ENCODE peak calls at places on chromosomes 1 and 21, in seven cellular contexts. One of them, this sample, is unnamed. For H3K4me1, the result is how much of the 10 kb centered on the place peaks cover.

GRCh38 chr1:23727362-23727811 is 15.9 kb upstream of the ELOA start:
- DNase-seq in transverse colon: peak
- DNase-seq in PC-9: no peak
- DNase-seq in ascending aorta: peak
- DNase-seq in CD4-positive, alpha-beta memory T cell: no peak
- DNase-seq in hepatocyte: peak
- DNase-seq in upper lobe of right lung: peak
- DNase-seq in this sample: no peak

GRCh38 chr1:218123968-218124367 is 161.1 kb upstream of the RRP15 start:
- DNase-seq in transverse colon: no peak
- DNase-seq in PC-9: no peak
- DNase-seq in ascending aorta: no peak
- DNase-seq in CD4-positive, alpha-beta memory T cell: no peak
- DNase-seq in hepatocyte: no peak
- DNase-seq in upper lobe of right lung: no peak
- DNase-seq in this sample: no peak

GRCh38 chr1:112542206-112542973 is 33.6 kb downstream of the WNT2B start:
- DNase-seq in transverse colon: no peak
- DNase-seq in PC-9: no peak
- DNase-seq in ascending aorta: no peak
- DNase-seq in CD4-positive, alpha-beta memory T cell: no peak
- DNase-seq in hepatocyte: no peak
- DNase-seq in upper lobe of right lung: no peak
- DNase-seq in this sample: peak

GRCh38 chr1:100528861-100529260 is 9.1 kb upstream of the GPR88 start:
- DNase-seq in transverse colon: no peak
- DNase-seq in PC-9: no peak
- DNase-seq in ascending aorta: no peak
- DNase-seq in CD4-positive, alpha-beta memory T cell: no peak
- DNase-seq in hepatocyte: no peak
- DNase-seq in upper lobe of right lung: no peak
- DNase-seq in this sample: no peak

GRCh38 chr1:221394011-221394544 is 347.8 kb downstream of the DUSP10 start:
- DNase-seq in transverse colon: no peak
- DNase-seq in PC-9: no peak
- DNase-seq in ascending aorta: no peak
- DNase-seq in CD4-positive, alpha-beta memory T cell: no peak
- DNase-seq in hepatocyte: no peak
- DNase-seq in upper lobe of right lung: no peak
- DNase-seq in this sample: no peak

GRCh38 chr1:7326366-7326765 is 444.7 kb upstream of the VAMP3 start:
- DNase-seq in transverse colon: no peak
- DNase-seq in PC-9: no peak
- DNase-seq in ascending aorta: no peak
- DNase-seq in CD4-positive, alpha-beta memory T cell: no peak
- DNase-seq in hepatocyte: no peak
- DNase-seq in upper lobe of right lung: no peak
- DNase-seq in this sample: no peak

GRCh38 chr21:38258803-38259485 is 2.2 kb downstream of the KCNJ15 start:
- DNase-seq in transverse colon: no peak
- DNase-seq in PC-9: no peak
- DNase-seq in ascending aorta: no peak
- DNase-seq in CD4-positive, alpha-beta memory T cell: no peak
- DNase-seq in hepatocyte: peak
- DNase-seq in upper lobe of right lung: no peak
- DNase-seq in this sample: no peak

GRCh38 chr21:35352066-35352770 is 303.1 kb upstream of the RUNX1 start:
- DNase-seq in transverse colon: no peak
- DNase-seq in PC-9: no peak
- DNase-seq in ascending aorta: no peak
- DNase-seq in CD4-positive, alpha-beta memory T cell: no peak
- DNase-seq in hepatocyte: no peak
- DNase-seq in upper lobe of right lung: no peak
- DNase-seq in this sample: no peak

GRCh38 chr1:226734611-226735153 is 4.4 kb downstream of the ITPKB start:
- DNase-seq in transverse colon: no peak
- DNase-seq in PC-9: no peak
- DNase-seq in ascending aorta: no peak
- DNase-seq in CD4-positive, alpha-beta memory T cell: no peak
- DNase-seq in hepatocyte: no peak
- DNase-seq in upper lobe of right lung: no peak
- DNase-seq in this sample: no peak

GRCh38 chr21:35559128-35559831 is 501.0 kb downstream of the SETD4 start:
- DNase-seq in transverse colon: no peak
- DNase-seq in PC-9: no peak
- DNase-seq in ascending aorta: no peak
- DNase-seq in CD4-positive, alpha-beta memory T cell: no peak
- DNase-seq in hepatocyte: peak
- DNase-seq in upper lobe of right lung: no peak
- DNase-seq in this sample: no peak

GRCh38 chr1:37096523-37096922 is 62.2 kb upstream of the GRIK3 start:
- DNase-seq in transverse colon: no peak
- DNase-seq in PC-9: no peak
- DNase-seq in ascending aorta: no peak
- DNase-seq in CD4-positive, alpha-beta memory T cell: no peak
- DNase-seq in hepatocyte: no peak
- DNase-seq in upper lobe of right lung: no peak
- DNase-seq in this sample: peak

GRCh38 chr21:15682977-15683376 is 46.8 kb upstream of the USP25 start:
- DNase-seq in transverse colon: no peak
- DNase-seq in PC-9: no peak
- DNase-seq in ascending aorta: no peak
- DNase-seq in CD4-positive, alpha-beta memory T cell: no peak
- DNase-seq in hepatocyte: no peak
- DNase-seq in upper lobe of right lung: no peak
- DNase-seq in this sample: no peak

GRCh38 chr1:175268720-175269119 is 76.1 kb upstream of the KIAA0040 start:
- DNase-seq in transverse colon: no peak
- DNase-seq in PC-9: peak
- DNase-seq in ascending aorta: no peak
- DNase-seq in CD4-positive, alpha-beta memory T cell: no peak
- DNase-seq in hepatocyte: peak
- DNase-seq in upper lobe of right lung: no peak
- DNase-seq in this sample: no peak

GRCh38 chr1:204398197-204399125 is 13.2 kb downstream of the PPP1R15B start:
- DNase-seq in transverse colon: peak
- DNase-seq in PC-9: peak
- DNase-seq in ascending aorta: no peak
- DNase-seq in CD4-positive, alpha-beta memory T cell: peak
- DNase-seq in hepatocyte: peak
- DNase-seq in upper lobe of right lung: peak
- DNase-seq in this sample: peak

GRCh38 chr1:59136541-59137335 is 160.2 kb upstream of the FGGY start:
- DNase-seq in transverse colon: no peak
- DNase-seq in PC-9: no peak
- DNase-seq in ascending aorta: peak
- DNase-seq in CD4-positive, alpha-beta memory T cell: no peak
- DNase-seq in hepatocyte: no peak
- DNase-seq in upper lobe of right lung: no peak
- DNase-seq in this sample: no peak

GRCh38 chr1:17559618-17560419 is 20.3 kb downstream of the ARHGEF10L start:
- DNase-seq in transverse colon: peak
- DNase-seq in PC-9: peak
- DNase-seq in ascending aorta: no peak
- DNase-seq in CD4-positive, alpha-beta memory T cell: no peak
- DNase-seq in hepatocyte: peak
- DNase-seq in upper lobe of right lung: no peak
- DNase-seq in this sample: peak

GRCh38 chr1:197850042-197850441 is 52.4 kb upstream of the C1orf53 start:
- DNase-seq in transverse colon: no peak
- DNase-seq in PC-9: no peak
- DNase-seq in ascending aorta: no peak
- DNase-seq in CD4-positive, alpha-beta memory T cell: no peak
- DNase-seq in hepatocyte: no peak
- DNase-seq in upper lobe of right lung: no peak
- DNase-seq in this sample: no peak

DNA sequence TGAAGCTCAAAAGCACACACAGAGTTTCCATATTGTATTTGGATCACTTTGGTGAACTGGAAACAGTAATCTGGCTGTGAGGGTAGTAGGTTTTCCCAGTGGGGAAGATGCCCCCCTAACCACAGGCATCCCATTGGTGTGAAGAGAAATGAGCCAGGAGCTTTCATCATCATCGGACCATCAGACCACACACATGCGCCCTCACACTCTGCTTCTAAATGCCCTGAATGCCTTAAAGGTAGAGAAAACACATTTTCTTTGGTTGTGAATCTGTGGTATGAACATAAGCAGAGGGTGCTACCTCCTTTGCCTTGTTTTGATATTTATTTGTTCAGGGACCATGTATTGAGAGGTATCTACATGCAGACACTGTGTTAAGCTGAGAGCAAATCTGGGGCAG is 79.0 kb upstream of the DNAH14 start:
- DNase-seq in transverse colon: no peak
- DNase-seq in PC-9: no peak
- DNase-seq in ascending aorta: no peak
- DNase-seq in CD4-positive, alpha-beta memory T cell: no peak
- DNase-seq in hepatocyte: no peak
- DNase-seq in upper lobe of right lung: no peak
- DNase-seq in this sample: no peak
- H3K27ac ChIP-seq in transverse colon: no peak
- H3K27ac ChIP-seq in PC-9: no peak
- H3K27ac ChIP-seq in ascending aorta: no peak
- H3K27ac ChIP-seq in CD4-positive, alpha-beta memory T cell: no peak
- H3K27ac ChIP-seq in hepatocyte: no peak
- H3K27ac ChIP-seq in upper lobe of right lung: no peak
- H3K27ac ChIP-seq in this sample: no peak

GRCh38 chr1:205449254-205449749 is 6.5 kb downstream of the BLACAT1 start:
- DNase-seq in transverse colon: no peak
- DNase-seq in PC-9: no peak
- DNase-seq in ascending aorta: no peak
- DNase-seq in CD4-positive, alpha-beta memory T cell: no peak
- DNase-seq in hepatocyte: no peak
- DNase-seq in upper lobe of right lung: no peak
- DNase-seq in this sample: peak
- H3K4me1 ChIP-seq in transverse colon: under half
- H3K4me1 ChIP-seq in PC-9: under half
- H3K4me1 ChIP-seq in ascending aorta: under half
- H3K4me1 ChIP-seq in CD4-positive, alpha-beta memory T cell: under half
- H3K4me1 ChIP-seq in hepatocyte: under half
- H3K4me1 ChIP-seq in upper lobe of right lung: under half
- H3K4me1 ChIP-seq in this sample: under half

GRCh38 chr1:227816750-227817446 is 1.4 kb downstream of the PRSS38 start:
- DNase-seq in transverse colon: no peak
- DNase-seq in PC-9: no peak
- DNase-seq in ascending aorta: no peak
- DNase-seq in CD4-positive, alpha-beta memory T cell: no peak
- DNase-seq in hepatocyte: no peak
- DNase-seq in upper lobe of right lung: no peak
- DNase-seq in this sample: no peak

DNA sequence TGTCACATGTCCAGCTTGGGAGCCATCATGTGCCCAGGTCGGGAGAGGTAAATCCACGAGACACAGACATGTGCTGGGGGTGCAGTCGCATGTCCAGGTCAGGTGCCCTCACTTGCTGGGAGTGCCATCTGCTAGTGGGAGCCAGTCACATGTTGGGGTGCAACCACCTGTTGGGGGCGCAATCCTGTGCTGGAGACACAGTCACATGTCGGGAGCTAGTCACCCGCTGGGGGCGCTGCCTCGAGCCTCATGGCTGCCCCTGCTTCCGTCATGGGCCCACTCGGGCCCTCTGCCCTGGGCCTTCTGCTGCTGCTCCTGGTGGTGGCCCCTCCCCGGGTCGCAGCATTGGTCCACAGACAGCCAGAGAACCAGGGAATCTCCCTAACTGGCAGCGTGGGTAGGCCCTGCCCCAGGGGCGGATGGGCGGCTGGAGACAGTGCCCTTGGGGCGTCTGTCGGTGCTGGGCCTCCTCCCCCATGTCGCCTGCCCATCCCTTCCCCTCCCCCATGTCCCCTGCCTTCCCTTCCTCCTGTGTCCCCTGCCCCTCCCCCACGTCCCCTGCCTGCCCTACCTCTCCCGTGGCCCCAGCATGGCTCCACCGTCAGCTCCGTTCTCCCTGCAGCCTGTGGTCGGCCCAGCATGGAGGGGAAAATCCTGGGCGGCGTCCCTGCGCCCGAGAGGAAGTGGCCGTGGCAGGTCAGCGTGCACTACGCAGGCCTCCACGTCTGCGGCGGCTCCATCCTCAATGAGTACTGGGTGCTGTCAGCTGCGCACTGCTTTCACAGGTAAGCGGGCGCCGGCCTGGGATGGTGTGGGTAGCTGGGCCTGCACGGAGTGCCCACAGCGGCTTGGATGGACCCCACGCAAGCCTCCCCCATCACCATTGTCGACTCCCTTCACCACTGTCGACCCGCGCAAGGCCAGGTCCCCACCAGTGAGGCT is at the start of gene PRSS38:
- DNase-seq in transverse colon: no peak
- DNase-seq in PC-9: no peak
- DNase-seq in ascending aorta: no peak
- DNase-seq in CD4-positive, alpha-beta memory T cell: no peak
- DNase-seq in hepatocyte: no peak
- DNase-seq in upper lobe of right lung: no peak
- DNase-seq in this sample: no peak
- H3K27ac ChIP-seq in transverse colon: no peak
- H3K27ac ChIP-seq in PC-9: no peak
- H3K27ac ChIP-seq in ascending aorta: no peak
- H3K27ac ChIP-seq in CD4-positive, alpha-beta memory T cell: no peak
- H3K27ac ChIP-seq in hepatocyte: no peak
- H3K27ac ChIP-seq in upper lobe of right lung: no peak
- H3K27ac ChIP-seq in this sample: no peak

GRCh38 chr1:110634455-110635281 is 28.5 kb upstream of the KCNA2 start:
- DNase-seq in transverse colon: peak
- DNase-seq in PC-9: peak
- DNase-seq in ascending aorta: peak
- DNase-seq in CD4-positive, alpha-beta memory T cell: peak
- DNase-seq in hepatocyte: peak
- DNase-seq in upper lobe of right lung: peak
- DNase-seq in this sample: peak

GRCh38 chr1:110633646-110634030 is 27.5 kb upstream of the KCNA2 start:
- DNase-seq in transverse colon: no peak
- DNase-seq in PC-9: no peak
- DNase-seq in ascending aorta: no peak
- DNase-seq in CD4-positive, alpha-beta memory T cell: no peak
- DNase-seq in hepatocyte: no peak
- DNase-seq in upper lobe of right lung: no peak
- DNase-seq in this sample: no peak

GRCh38 chr1:110635434-110635833 is 29.3 kb upstream of the KCNA2 start:
- DNase-seq in transverse colon: no peak
- DNase-seq in PC-9: no peak
- DNase-seq in ascending aorta: no peak
- DNase-seq in CD4-positive, alpha-beta memory T cell: no peak
- DNase-seq in hepatocyte: no peak
- DNase-seq in upper lobe of right lung: no peak
- DNase-seq in this sample: no peak

GRCh38 chr1:110631836-110632620 is 25.9 kb upstream of the KCNA2 start:
- DNase-seq in transverse colon: no peak
- DNase-seq in PC-9: no peak
- DNase-seq in ascending aorta: no peak
- DNase-seq in CD4-positive, alpha-beta memory T cell: no peak
- DNase-seq in hepatocyte: no peak
- DNase-seq in upper lobe of right lung: no peak
- DNase-seq in this sample: no peak

DNA sequence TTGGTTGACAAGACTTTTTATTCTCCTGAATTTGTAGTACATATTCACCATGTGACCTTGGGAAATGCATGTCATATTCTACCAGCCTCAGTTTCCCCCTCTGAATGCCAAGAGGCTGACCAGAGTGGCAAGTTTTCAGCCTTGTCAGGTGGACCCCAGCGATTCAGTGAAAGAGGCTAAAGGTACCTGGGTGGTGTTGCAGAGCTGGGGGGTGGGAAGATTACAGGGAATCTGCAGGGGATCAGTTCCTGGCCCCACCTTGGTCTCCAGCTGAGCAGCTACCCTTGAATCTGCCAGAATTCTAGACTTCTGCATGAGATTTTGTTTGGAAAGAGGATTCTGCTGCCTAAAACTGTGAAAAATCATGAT is 27.9 kb upstream of the KCNA2 start:
- DNase-seq in transverse colon: no peak
- DNase-seq in PC-9: no peak
- DNase-seq in ascending aorta: no peak
- DNase-seq in CD4-positive, alpha-beta memory T cell: no peak
- DNase-seq in hepatocyte: no peak
- DNase-seq in upper lobe of right lung: no peak
- DNase-seq in this sample: no peak
- H3K4me1 ChIP-seq in transverse colon: under half
- H3K4me1 ChIP-seq in PC-9: under half
- H3K4me1 ChIP-seq in ascending aorta: under half
- H3K4me1 ChIP-seq in CD4-positive, alpha-beta memory T cell: half or more
- H3K4me1 ChIP-seq in hepatocyte: under half
- H3K4me1 ChIP-seq in upper lobe of right lung: under half
- H3K4me1 ChIP-seq in this sample: under half

This sample was measured in small intestine.